ENCODE peak calls at places on chromosomes 4 and X, in ten cellular contexts. O is right atrium auricular region, G is bronchial epithelial cell, B is GM12865, A is fibroblast of mammary gland, Y is foreskin fibroblast, C is colonic mucosa, M is ascending aorta, F is retinal pigment epithelial cell, Q is neural progenitor cell. U is an unnamed sample.

GRCh38 chr4:139665690-139666529 is at the start of gene MGST2:
- DNase-seq in Y (peak), C (peak), F (peak), M (no peak), G (peak), A (peak), O (peak), Q (peak), B (peak), U (peak)

GRCh38 chrX:149845385-149845784 is 35.6 kb upstream of the MAGEA8 start:
- DNase-seq in C (no peak), A (no peak), F (no peak), G (peak), O (no peak), M (no peak), Q (no peak), B (no peak), Y (no peak), U (no peak)

GRCh38 chrX:1134976-1135375 is 77.5 kb downstream of the CRLF2 start:
- DNase-seq in G (no peak), M (no peak), A (no peak), C (no peak), O (peak), Q (no peak), B (no peak), F (no peak), Y (no peak), U (no peak)

GRCh38 chr4:106063009-106063408 is 167.7 kb downstream of the NPNT start:
- DNase-seq in F (peak), O (no peak), B (no peak), M (no peak), Q (no peak), C (no peak), A (no peak), G (peak), Y (no peak), U (no peak)

GRCh38 chrX:107599371-107599970 is 28.8 kb upstream of the PRPS1 start:
- DNase-seq in F (no peak), O (peak), M (no peak), B (no peak), G (no peak), Q (no peak), A (no peak), C (no peak), Y (no peak), U (no peak)

GRCh38 chr4:73914071-73914470 is 44.9 kb downstream of the CXCL1 start:
- DNase-seq in O (no peak), F (no peak), B (no peak), M (no peak), Y (peak), G (no peak), C (no peak), Q (no peak), A (no peak), U (no peak)

GRCh38 chr4:6620891-6621555 is 19.5 kb upstream of the MRFAP1 start:
- DNase-seq in O (no peak), B (no peak), G (no peak), A (no peak), M (no peak), F (no peak), C (no peak), Q (no peak), Y (no peak), U (no peak)

GRCh38 chr4:76745264-76745663 is 152.7 kb downstream of the SOWAHB start:
- DNase-seq in M (no peak), A (peak), C (no peak), Q (no peak), B (no peak), O (no peak), Y (peak), F (no peak), G (peak), U (no peak)

GRCh38 chr4:87005690-87006461 is 71.1 kb downstream of the AFF1 start:
- DNase-seq in O (no peak), A (no peak), F (no peak), C (peak), B (peak), G (no peak), Q (peak), M (no peak), Y (no peak), U (no peak)

GRCh38 chrX:110146521-110146920 is 143.6 kb downstream of the TMEM164 start:
- DNase-seq in M (no peak), B (peak), A (peak), F (no peak), Q (peak), C (peak), G (peak), O (no peak), Y (peak), U (no peak)

GRCh38 chr4:155392486-155393184 is 15.9 kb upstream of the MAP9 start:
- DNase-seq in M (no peak), A (peak), G (peak), Q (no peak), Y (peak), F (peak), O (no peak), B (no peak), C (no peak), U (no peak)

GRCh38 chrX:37921758-37922157 is 74.4 kb upstream of the DYNLT3 start:
- DNase-seq in B (no peak), M (no peak), Q (no peak), C (no peak), G (peak), Y (peak), A (peak), F (no peak), O (no peak), U (no peak)

GRCh38 chr4:119300072-119300387 is 21.9 kb downstream of the FABP2 start:
- DNase-seq in M (no peak), Q (no peak), F (no peak), Y (peak), B (peak), G (peak), C (peak), O (peak), A (peak), U (no peak)

GRCh38 chr4:81905966-81906365 is 434.3 kb upstream of the RASGEF1B start:
- DNase-seq in O (no peak), G (no peak), Q (no peak), Y (no peak), F (no peak), M (no peak), B (peak), A (no peak), C (no peak), U (no peak)

GRCh38 chrX:9135901-9136510 is 102.1 kb upstream of the FAM9B start:
- DNase-seq in Q (no peak), F (no peak), B (no peak), Y (peak), M (no peak), C (no peak), G (peak), O (no peak), A (peak), U (no peak)

GRCh38 chr4:81213671-81214070 is 1.4 kb downstream of the PRKG2 start:
- DNase-seq in G (no peak), O (no peak), M (no peak), B (no peak), C (no peak), F (no peak), A (peak), Q (no peak), Y (peak), U (no peak)

GRCh38 chr4:154622598-154622997 is 10.1 kb upstream of the FGG start:
- DNase-seq in Q (peak), M (no peak), A (peak), G (peak), F (peak), Y (peak), B (peak), O (no peak), C (peak), U (no peak)

GRCh38 chr4:189302719-189303118 is 638.0 kb upstream of the FRG1 start:
- DNase-seq in G (peak), A (no peak), O (no peak), Y (no peak), F (no peak), M (no peak), Q (no peak), C (no peak), B (no peak), U (no peak)

GRCh38 chr4:183636488-183636887 is 22.5 kb downstream of the RWDD4 start:
- DNase-seq in M (no peak), G (peak), F (no peak), B (no peak), O (no peak), Y (no peak), Q (no peak), A (no peak), C (no peak), U (no peak)

GRCh38 chr4:169745291-169745690 is 12.5 kb downstream of the HPF1 start:
- DNase-seq in A (peak), Q (no peak), Y (peak), B (no peak), O (no peak), C (no peak), M (no peak), G (peak), F (no peak), U (no peak)

GRCh38 chr4:170005472-170005871 is 20.7 kb downstream of the MFAP3L start:
- DNase-seq in Q (no peak), O (no peak), C (no peak), Y (no peak), M (no peak), A (no peak), G (no peak), B (no peak), F (no peak), U (no peak)

GRCh38 chrX:129161108-129161507 is 362.2 kb downstream of the SMARCA1 start:
- DNase-seq in O (no peak), C (no peak), Q (no peak), F (no peak), B (no peak), A (no peak), Y (no peak), M (no peak), G (no peak), U (no peak)

GRCh38 chr4:160370046-160370445 is 1267.2 kb downstream of the RAPGEF2 start:
- DNase-seq in Q (no peak), O (no peak), B (no peak), C (no peak), M (no peak), G (peak), Y (no peak), F (no peak), A (no peak), U (no peak)

GRCh38 chr4:105306158-105306781 is 159.6 kb downstream of the TET2 start:
- DNase-seq in Y (no peak), C (no peak), F (no peak), Q (no peak), B (peak), M (no peak), O (no peak), A (peak), G (peak), U (no peak)

GRCh38 chr4:7979652-7979968 is 39.9 kb upstream of the AFAP1 start:
- DNase-seq in A (no peak), B (no peak), G (no peak), Y (no peak), Q (no peak), O (no peak), F (no peak), C (no peak), M (no peak), U (no peak)

GRCh38 chr4:8422786-8423185 is 17.7 kb downstream of the ACOX3 start:
- DNase-seq in O (no peak), B (no peak), G (no peak), Y (no peak), M (no peak), F (no peak), C (no peak), A (no peak), Q (no peak), U (no peak)

GRCh38 chr4:914531-914930 is 17.6 kb downstream of the GAK start:
- DNase-seq in C (no peak), B (no peak), M (no peak), A (no peak), G (no peak), F (no peak), Y (no peak), O (no peak), Q (no peak), U (no peak)

DNA sequence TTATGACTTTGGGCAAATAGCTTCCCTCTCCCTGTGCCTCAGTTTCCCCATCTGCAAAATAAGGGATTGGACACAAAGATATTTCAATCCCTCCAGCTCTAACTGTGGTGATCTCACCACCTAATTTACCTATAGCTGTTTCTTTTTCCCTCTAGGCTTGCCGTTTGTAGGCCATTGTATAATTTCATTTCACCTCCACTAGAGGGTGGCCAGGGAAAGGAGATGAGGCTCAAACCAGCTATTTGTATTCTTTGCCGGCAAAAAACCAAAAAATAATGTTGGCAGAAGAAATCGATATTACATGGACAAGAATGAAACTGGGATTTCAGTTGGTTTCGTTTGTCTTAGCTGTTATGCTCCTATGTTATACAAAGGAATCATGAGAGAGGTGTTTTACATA is 36.1 kb upstream of the DOCK11 start:
- DNase-seq in F (no peak), Q (peak), G (peak), M (no peak), Y (peak), A (peak), B (peak), O (no peak), C (no peak), U (no peak)
- TF ChIP-seq CTCF in F (peak), Q (peak), G (peak), M (peak), Y (peak), A (peak), B (peak), O (no peak), C (peak), U (peak)

GRCh38 chr4:56860781-56861180 is 39.3 kb upstream of the SPINK2 start:
- DNase-seq in B (peak), Q (no peak), C (no peak), Y (no peak), G (no peak), F (no peak), A (no peak), M (no peak), O (no peak), U (no peak)

GRCh38 chr4:56858302-56858644 is 36.8 kb upstream of the SPINK2 start:
- DNase-seq in C (no peak), Q (no peak), O (no peak), M (no peak), A (no peak), G (no peak), F (no peak), Y (peak), B (no peak), U (no peak)

GRCh38 chr4:56861365-56861764 is 39.9 kb upstream of the SPINK2 start:
- DNase-seq in O (no peak), Y (peak), C (no peak), B (peak), Q (peak), M (no peak), G (peak), A (no peak), F (peak), U (no peak)

GRCh38 chr4:56859841-56860240 is 38.3 kb upstream of the SPINK2 start:
- DNase-seq in M (no peak), C (no peak), Q (no peak), B (peak), A (no peak), O (no peak), Y (no peak), G (no peak), F (no peak), U (no peak)

GRCh38 chr4:56863441-56864129 is 42.1 kb upstream of the SPINK2 start:
- DNase-seq in F (no peak), Y (no peak), M (no peak), G (peak), B (peak), C (no peak), O (no peak), Q (no peak), A (peak), U (no peak)
- TF ChIP-seq CTCF in F (no peak), Y (no peak), M (no peak), G (no peak), B (no peak), C (no peak), O (no peak), Q (no peak), A (no peak), U (no peak)

GRCh38 chrX:67610282-67610681 is 66.5 kb downstream of the AR start:
- DNase-seq in G (no peak), A (no peak), O (no peak), F (no peak), Y (no peak), M (no peak), C (no peak), B (peak), Q (no peak), U (no peak)

GRCh38 chrX:67607436-67607835 is 63.6 kb downstream of the AR start:
- DNase-seq in F (no peak), Y (peak), Q (no peak), A (peak), G (no peak), M (no peak), C (no peak), B (no peak), O (no peak), U (no peak)

GRCh38 chrX:67599532-67599931 is 55.7 kb downstream of the AR start:
- DNase-seq in A (no peak), F (no peak), B (no peak), C (no peak), G (no peak), Y (no peak), Q (no peak), M (no peak), O (no peak), U (no peak)

GRCh38 chrX:67601771-67602170 is 58.0 kb downstream of the AR start:
- DNase-seq in Y (peak), G (no peak), M (no peak), Q (no peak), A (peak), B (no peak), F (no peak), O (no peak), C (no peak), U (no peak)

GRCh38 chrX:67604979-67605703 is 61.3 kb downstream of the AR start:
- DNase-seq in G (peak), Q (no peak), B (peak), O (no peak), A (peak), F (no peak), Y (peak), C (no peak), M (no peak), U (no peak)
- TF ChIP-seq CTCF in G (no peak), Q (no peak), B (no peak), O (no peak), A (peak), F (no peak), Y (peak), C (no peak), M (no peak), U (no peak)

DNA sequence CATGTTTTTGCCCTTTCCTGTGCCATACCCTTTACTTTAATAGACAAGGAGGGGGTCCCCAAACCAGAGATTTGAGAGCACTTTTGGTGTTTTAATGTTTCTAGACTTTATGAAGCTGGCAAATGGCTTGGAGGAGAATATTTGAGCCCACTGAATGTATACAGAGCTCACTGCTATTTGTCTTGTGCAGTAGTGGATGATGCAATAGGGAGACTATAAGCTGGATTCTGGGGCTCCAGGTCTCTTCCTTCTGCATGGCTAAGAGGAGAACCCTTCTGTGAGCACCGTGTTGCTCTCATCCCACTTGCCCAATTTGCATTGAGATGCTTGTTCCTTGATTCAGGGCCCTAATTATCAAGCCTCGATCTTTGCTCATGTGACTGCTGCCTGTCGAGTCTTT is 8.9 kb upstream of the PUDP start:
- DNase-seq in Y (no peak), F (no peak), C (no peak), B (no peak), M (no peak), Q (no peak), G (no peak), A (no peak), O (no peak), U (no peak)
- TF ChIP-seq CTCF in Y (no peak), F (no peak), C (no peak), B (no peak), M (no peak), Q (no peak), G (no peak), A (no peak), O (no peak), U (no peak)

DNA sequence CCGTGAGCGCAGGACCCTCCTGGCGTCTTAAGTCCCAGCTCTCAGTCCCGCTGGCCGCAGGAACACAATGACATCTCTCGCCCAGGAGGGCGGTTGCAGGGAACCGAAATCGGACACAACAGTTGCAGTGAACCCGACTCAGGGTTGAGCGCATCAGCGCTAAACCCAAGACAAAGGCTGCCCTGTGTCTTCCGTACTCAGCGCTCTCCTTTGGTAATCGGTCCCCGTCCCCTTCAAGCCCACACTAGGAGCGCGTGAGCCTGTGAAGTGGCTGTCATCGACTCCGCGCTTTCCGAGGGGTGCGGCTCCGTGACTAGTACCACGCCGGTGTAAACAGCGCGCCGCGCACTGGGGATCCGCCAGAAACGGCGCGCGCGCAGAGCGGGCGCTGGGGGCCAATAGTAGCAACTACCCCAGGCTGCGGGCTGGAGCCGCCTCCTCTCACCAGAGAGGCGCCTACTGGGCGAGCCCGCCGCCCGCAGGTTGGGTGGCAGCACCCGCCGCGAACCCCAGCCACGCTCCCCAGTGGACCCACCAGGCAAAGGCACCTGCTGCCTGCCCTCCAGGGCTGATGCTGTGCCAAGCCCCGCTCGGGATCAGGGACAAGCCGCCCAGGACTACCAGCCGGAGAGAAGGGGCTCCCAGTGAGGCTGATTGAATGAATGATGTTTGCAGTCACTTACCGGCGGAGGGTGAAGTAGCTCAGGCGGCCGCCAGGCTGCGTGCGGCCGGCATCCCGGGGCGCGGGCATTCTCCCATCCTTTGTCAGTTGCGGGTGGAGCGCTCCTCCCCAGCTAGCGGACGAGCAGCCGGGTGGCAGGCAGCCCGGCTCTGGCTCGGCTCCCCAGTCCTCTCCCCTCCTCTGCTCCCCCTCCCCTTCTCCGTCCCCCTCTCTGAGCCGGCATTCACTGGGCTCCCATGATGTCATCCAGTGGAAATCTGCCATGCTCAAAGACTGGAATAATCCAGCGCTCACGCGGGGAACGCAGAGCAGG is 370.4 kb upstream of the SMIM31 start:
- DNase-seq in O (no peak), A (peak), G (peak), F (peak), B (no peak), Q (peak), Y (no peak), M (no peak), C (no peak), U (peak)
- TF ChIP-seq CTCF in O (no peak), A (no peak), G (peak), F (peak), B (no peak), Q (peak), Y (no peak), M (no peak), C (no peak), U (peak)

GRCh38 chr4:175536852-175537453 is 275.1 kb downstream of the GPM6A start:
- DNase-seq in B (peak), A (peak), Y (peak), F (peak), G (peak), Q (peak), M (no peak), C (no peak), O (no peak), U (no peak)
- TF ChIP-seq CTCF in B (peak), A (peak), Y (no peak), F (peak), G (peak), Q (peak), M (peak), C (peak), O (peak), U (peak)

GRCh38 chr4:108611360-108611759 is 9.0 kb upstream of the RPL34 start:
- DNase-seq in Q (peak), G (no peak), A (peak), B (no peak), C (no peak), O (no peak), Y (peak), M (no peak), F (no peak), U (no peak)
- TF ChIP-seq CTCF in Q (no peak), G (no peak), A (peak), B (no peak), C (no peak), O (no peak), Y (peak), M (no peak), F (peak), U (peak)

U was measured in type B pancreatic cell.